ENCODE peak calls at places on chromosome 22, in ten cellular contexts. V is A549, O is stomach, P is suprapubic skin, D is sigmoid colon, J is K562, R is GM12878, X is ovary, I is esophagus muscularis mucosa, S is SK-N-SH. M is an unnamed sample. For H3K9me3, the result is how much of the 10 kb centered on the place peaks cover.

GRCh38 chr22:18110194-18110943 is at the start of gene TUBA8:
- DNase-seq in S (peak), P (peak), X (peak), V (no peak), R (no peak), J (no peak), O (peak), I (no peak), D (no peak), M (no peak)

GRCh38 chr22:46084943-46085830 is 65.1 kb upstream of the PPARA start:
- DNase-seq in I (no peak), O (peak), S (peak), V (no peak), J (peak), R (no peak), D (peak), X (peak), P (peak), M (peak)

GRCh38 chr22:45211435-45211834 is 29.3 kb downstream of the KIAA0930 start:
- DNase-seq in I (no peak), X (no peak), V (no peak), O (no peak), S (no peak), R (no peak), P (no peak), J (no peak), D (no peak), M (no peak)

GRCh38 chr22:35997438-35997837 is 31.2 kb downstream of the RBFOX2 start:
- DNase-seq in O (no peak), I (no peak), J (no peak), R (no peak), X (no peak), V (no peak), P (no peak), S (no peak), D (no peak), M (no peak)

GRCh38 chr22:24164243-24164642 is 17.0 kb upstream of the SUSD2 start:
- DNase-seq in S (no peak), X (no peak), R (no peak), D (no peak), V (no peak), O (no peak), J (no peak), I (no peak), P (no peak), M (no peak)

GRCh38 chr22:20607157-20607907 is 99.9 kb downstream of the MED15 start:
- DNase-seq in P (no peak), O (no peak), J (no peak), I (no peak), S (peak), R (no peak), D (no peak), X (no peak), V (no peak), M (no peak)

GRCh38 chr22:24521791-24522245 is 26.7 kb downstream of the UPB1 start:
- DNase-seq in S (peak), O (peak), P (no peak), J (no peak), R (no peak), D (no peak), X (no peak), V (peak), I (no peak), M (no peak)

GRCh38 chr22:45082795-45083194 is 73.0 kb upstream of the PHF21B start:
- DNase-seq in J (peak), S (peak), I (no peak), V (no peak), D (no peak), X (no peak), O (no peak), R (no peak), P (no peak), M (no peak)

GRCh38 chr22:35638408-35638807 is 9.8 kb upstream of the APOL6 start:
- DNase-seq in S (peak), V (no peak), P (peak), D (peak), O (no peak), R (no peak), J (no peak), I (peak), X (peak), M (peak)

GRCh38 chr22:11629661-11630385 is 3898.2 kb upstream of the OR11H1 start:
- DNase-seq in V (no peak), S (peak), I (peak), D (no peak), X (no peak), P (peak), R (no peak), O (no peak), J (no peak), M (no peak)

GRCh38 chr22:33519140-33519973 is 400.9 kb downstream of the LARGE1 start:
- DNase-seq in O (no peak), R (peak), V (peak), P (no peak), S (peak), J (peak), I (no peak), X (peak), D (no peak), M (no peak)

GRCh38 chr22:17387356-17387755 is 18.1 kb downstream of the CECR2 start:
- DNase-seq in I (no peak), R (no peak), D (no peak), X (no peak), P (no peak), O (no peak), S (no peak), V (no peak), J (no peak), M (no peak)

GRCh38 chr22:32810241-32811133 is 9.0 kb downstream of the TIMP3 start:
- DNase-seq in J (no peak), P (no peak), V (no peak), S (no peak), X (no peak), I (no peak), O (no peak), R (no peak), D (peak), M (no peak)

GRCh38 chr22:24155597-24156145 is 25.6 kb upstream of the SUSD2 start:
- DNase-seq in R (no peak), O (peak), J (peak), I (peak), P (peak), D (peak), X (peak), S (peak), V (peak), M (peak)

GRCh38 chr22:24185001-24185500 is 3.8 kb downstream of the SUSD2 start:
- DNase-seq in D (peak), P (no peak), R (no peak), X (peak), V (no peak), J (no peak), S (peak), I (no peak), O (no peak), M (no peak)

GRCh38 chr22:24994070-24994763 is 41.7 kb downstream of the KIAA1671 start:
- DNase-seq in P (no peak), R (no peak), S (no peak), D (no peak), X (no peak), I (no peak), O (peak), V (no peak), J (no peak), M (no peak)

GRCh38 chr22:32555546-32555945 is 80.9 kb downstream of the FBXO7 start:
- DNase-seq in V (no peak), S (no peak), D (no peak), O (no peak), X (no peak), I (no peak), J (no peak), R (no peak), P (no peak), M (no peak)

DNA sequence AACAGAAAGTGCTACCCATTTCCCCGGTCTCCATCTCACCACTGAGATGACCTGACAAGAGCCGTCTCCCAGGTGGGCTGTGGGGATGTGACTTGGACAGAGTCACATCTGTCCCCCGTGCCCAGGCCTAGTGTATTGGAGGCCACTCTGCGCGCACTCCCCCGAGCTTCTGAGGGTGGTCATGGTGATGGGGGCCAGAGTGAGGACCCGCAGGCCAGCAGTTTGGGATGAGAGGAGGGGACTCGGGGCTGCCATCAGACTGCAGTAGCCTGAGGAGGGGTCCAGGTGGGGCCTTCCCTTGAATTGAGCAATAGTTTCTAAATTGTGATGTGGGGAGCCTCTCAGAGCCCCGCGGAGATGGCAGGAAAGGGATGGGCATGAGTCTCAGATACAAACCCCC is 852.6 kb downstream of the TBC1D22A start:
- DNase-seq in S (no peak), R (no peak), I (no peak), D (peak), O (no peak), V (no peak), J (no peak), X (no peak), P (peak), M (no peak)
- H3K9me3 ChIP-seq in S (under half), R (under half), I (under half), D (under half), O (under half), V (under half), J (under half), X (under half), P (under half), M (under half)

GRCh38 chr22:50420015-50420414 is 54.8 kb downstream of the SBF1 start:
- DNase-seq in X (no peak), I (no peak), R (no peak), P (no peak), J (no peak), O (no peak), S (no peak), V (no peak), D (no peak), M (no peak)

GRCh38 chr22:50418624-50419023 is 56.2 kb downstream of the SBF1 start:
- DNase-seq in V (no peak), R (no peak), P (no peak), D (no peak), I (no peak), O (no peak), S (no peak), X (no peak), J (no peak), M (no peak)

GRCh38 chr22:50417544-50417943 is 57.3 kb downstream of the SBF1 start:
- DNase-seq in R (no peak), X (no peak), S (no peak), V (no peak), P (no peak), O (no peak), I (no peak), D (no peak), J (no peak), M (no peak)

GRCh38 chr22:50420581-50420980 is 54.3 kb downstream of the SBF1 start:
- DNase-seq in R (no peak), O (no peak), I (no peak), J (no peak), P (no peak), V (no peak), D (no peak), S (no peak), X (no peak), M (no peak)

DNA sequence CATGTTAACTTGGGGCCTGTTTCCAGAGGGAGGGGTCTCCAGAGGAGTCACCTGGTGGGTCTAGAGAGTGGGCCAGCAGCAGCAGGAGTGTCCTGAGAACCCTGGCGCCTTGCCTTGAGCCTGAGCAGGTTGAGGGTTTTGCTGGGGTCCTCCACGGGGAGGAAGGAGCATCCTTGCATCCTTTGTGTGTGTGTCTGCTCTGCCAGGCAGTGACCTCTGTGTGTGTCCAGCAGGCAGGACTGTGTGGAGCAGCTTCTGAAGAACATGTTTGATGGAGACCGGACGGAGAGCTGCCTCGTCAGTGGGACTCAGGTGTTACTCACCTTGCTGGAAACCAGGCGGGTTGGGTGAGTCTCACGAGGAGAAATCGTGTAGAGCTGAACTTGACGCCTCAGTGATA is 55.7 kb downstream of the SBF1 start:
- DNase-seq in S (no peak), V (no peak), O (no peak), X (no peak), J (no peak), I (no peak), D (no peak), R (no peak), P (no peak), M (no peak)
- TF ChIP-seq EP300 in S (no peak), V (no peak), O (no peak), X (no peak), J (no peak), I (no peak), D (no peak), R (no peak), P (no peak), M (no peak)

DNA sequence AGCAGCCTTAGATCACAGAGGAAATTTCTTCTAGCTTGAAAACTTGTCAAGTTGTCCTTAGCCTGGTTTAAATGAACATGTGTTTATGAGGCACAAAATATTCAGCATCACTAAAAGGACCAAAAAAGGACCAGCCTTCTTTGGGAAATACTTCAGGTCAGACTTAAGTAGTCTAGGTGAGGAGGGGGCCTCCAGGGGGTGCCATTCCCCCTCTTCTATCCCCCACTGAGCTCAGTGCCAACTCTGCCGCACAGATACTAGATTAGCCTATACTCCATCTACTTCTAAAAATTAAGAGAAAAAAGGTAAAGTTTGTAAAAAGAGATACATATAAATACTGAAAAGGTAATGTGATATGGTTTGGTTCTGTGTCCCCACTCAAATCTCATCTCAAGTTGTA is 20.6 kb downstream of the CLTCL1 start:
- DNase-seq in X (no peak), D (no peak), V (no peak), I (peak), P (no peak), O (no peak), R (no peak), J (peak), S (no peak), M (no peak)
- H3K9me3 ChIP-seq in X (under half), D (under half), V (under half), I (under half), P (under half), O (under half), R (under half), J (under half), S (under half), M (under half)

GRCh38 chr22:21865041-21865440 is 2.4 kb downstream of the MAPK1 start:
- DNase-seq in I (no peak), R (no peak), S (peak), X (peak), J (no peak), P (no peak), D (peak), O (peak), V (no peak), M (peak)
- TF ChIP-seq EP300 in I (no peak), R (no peak), S (no peak), X (no peak), J (no peak), P (no peak), D (no peak), O (no peak), V (no peak), M (peak)

DNA sequence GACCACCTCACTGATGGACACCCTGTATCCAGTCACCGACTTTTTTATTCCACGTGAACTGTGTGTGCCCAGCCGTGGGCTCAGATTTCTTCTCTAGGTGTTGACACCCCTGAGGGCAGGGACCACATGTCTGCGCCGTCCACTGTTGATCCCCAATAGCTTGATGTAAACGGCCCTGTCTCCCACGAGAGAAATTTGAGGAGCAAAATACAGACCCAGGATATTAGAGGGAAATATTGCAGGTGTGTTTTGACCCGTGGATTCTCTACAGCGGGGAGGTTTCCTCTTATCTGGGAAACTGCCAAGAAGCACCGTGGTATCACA is 437.5 kb downstream of the TBC1D22A start:
- DNase-seq in V (no peak), S (no peak), J (no peak), R (no peak), I (peak), D (no peak), P (peak), X (no peak), O (no peak), M (no peak)
- H3K9me3 ChIP-seq in V (under half), S (under half), J (under half), R (under half), I (under half), D (under half), P (under half), X (under half), O (under half), M (under half)

GRCh38 chr22:38309614-38310517 is 7.4 kb downstream of the CSNK1E start:
- DNase-seq in R (no peak), V (no peak), J (no peak), S (no peak), D (no peak), I (no peak), P (no peak), O (no peak), X (no peak), M (no peak)
- TF ChIP-seq EP300 in R (no peak), V (no peak), J (no peak), S (no peak), D (no peak), I (no peak), P (no peak), O (no peak), X (no peak), M (peak)

GRCh38 chr22:30062934-30063333 is 17.3 kb upstream of the HORMAD2 start:
- DNase-seq in P (no peak), O (no peak), R (no peak), I (no peak), V (no peak), X (no peak), J (no peak), D (no peak), S (no peak), M (no peak)
- H3K9me3 ChIP-seq in P (under half), O (under half), R (under half), I (under half), V (under half), X (under half), J (under half), D (under half), S (under half), M (under half)

GRCh38 chr22:40361100-40361499 is 9.3 kb upstream of the SGSM3 start:
- DNase-seq in S (no peak), D (no peak), J (no peak), I (no peak), O (no peak), R (no peak), P (no peak), X (no peak), V (no peak), M (no peak)
- TF ChIP-seq EP300 in S (no peak), D (no peak), J (no peak), I (no peak), O (no peak), R (no peak), P (no peak), X (no peak), V (no peak), M (no peak)

GRCh38 chr22:48551716-48552268 is 1275.9 kb downstream of the BRD1 start:
- DNase-seq in R (no peak), J (no peak), D (no peak), S (no peak), X (no peak), O (no peak), I (no peak), V (no peak), P (no peak), M (no peak)
- H3K9me3 ChIP-seq in R (under half), J (under half), D (under half), S (under half), X (under half), O (under half), I (under half), V (under half), P (under half), M (under half)